ENCODE peak calls at places on chromosomes 12 and 14, in nine cellular contexts. G is colonic mucosa; L is RWPE1; O is stimulated activated CD4-positive, alpha-beta T cell treated with anti-CD3 and anti-CD28 coated beads, Interleukin-4, amount 100 ng/mL, for 4 hours; S is EH; U is lower leg skin; F is HS-5; Y is activated CD4-positive, alpha-beta T cell treated with anti-CD3 and anti-CD28 coated beads, Interleukin-2, amount 50 U/mL, for 1 hour; Z is stimulated activated naive CD4-positive, alpha-beta T cell. R is an unnamed sample.

GRCh38 chr14:91144425-91145145 is 30.7 kb downstream of the DGLUCY start:
- DNase-seq in S (peak; percentile 79), Y (no peak), L (no peak), U (no peak), O (no peak), F (peak; percentile 38), G (no peak), Z (no peak), R (peak; percentile 77)

GRCh38 chr12:81596558-81596957 is 162.6 kb downstream of the PPFIA2 start:
- DNase-seq in F (no peak), O (no peak), S (no peak), G (no peak), U (no peak), Z (no peak), L (no peak), Y (no peak), R (no peak)

GRCh38 chr12:91226-91625 is 24.7 kb downstream of the IQSEC3 start:
- DNase-seq in Z (no peak), F (no peak), O (no peak), L (no peak), G (no peak), S (no peak), Y (no peak), U (no peak), R (no peak)

GRCh38 chr12:131438874-131439273 is 272.0 kb upstream of the SFSWAP start:
- DNase-seq in O (no peak), L (no peak), S (no peak), Z (no peak), F (no peak), G (no peak), Y (no peak), U (peak; percentile 70), R (no peak)

GRCh38 chr14:23434488-23435219 is 806 bp downstream of the MYH7 start:
- DNase-seq in S (no peak), L (no peak), U (peak; percentile 20), Z (no peak), O (no peak), G (no peak), F (no peak), Y (no peak), R (no peak)

GRCh38 chr12:62135553-62136200 is 124.5 kb upstream of the USP15 start:
- DNase-seq in Y (no peak), S (no peak), G (no peak), O (no peak), F (no peak), Z (no peak), U (no peak), L (no peak), R (no peak)

GRCh38 chr12:131242741-131243496 is 289.2 kb downstream of the ADGRD1 start:
- DNase-seq in F (no peak), U (no peak), O (no peak), Y (no peak), Z (no peak), L (peak; percentile 26), G (no peak), S (no peak), R (no peak)

GRCh38 chr12:10220398-10221077 is 7.9 kb downstream of the GABARAPL1 start:
- DNase-seq in Z (no peak), Y (no peak), U (peak; percentile 95), S (peak; percentile 35), G (peak; percentile 26), L (no peak), O (no peak), F (no peak), R (peak; percentile 60)

GRCh38 chr14:105294142-105294597 is 6.6 kb downstream of the BRF1 start:
- DNase-seq in Y (peak; percentile 68), S (peak; percentile 48), F (no peak), L (no peak), Z (peak; percentile 67), O (peak; percentile 29), U (no peak), G (no peak), R (peak; percentile 77)

GRCh38 chr14:92997343-92998061 is 74.6 kb downstream of the CHGA start:
- DNase-seq in Z (no peak), Y (no peak), O (no peak), S (peak; percentile 33), F (no peak), L (no peak), U (no peak), G (no peak), R (no peak)

R was measured in astrocyte of the hippocampus.